ENCODE peak calls at places on chromosomes 2 and 18, in nine cellular contexts. U is colonic mucosa, T is IMR-90, W is dorsolateral prefrontal cortex, N is skeletal muscle cell, E is psoas muscle, C is NT2/D1, V is endodermal cell, K is GM23338. S is an unnamed sample.
A peak's percentile ranks its signal among the peaks of the same experiment; 100 is the strongest.

GRCh38 chr2:43408784-43409160 is 182.4 kb upstream of the ZFP36L2 start:
- DNase-seq in C (no peak), U (no peak), W (no peak), T (no peak), K (no peak), N (no peak), V (no peak), E (no peak), S (no peak)

GRCh38 chr2:65922794-65923193 is 490.4 kb upstream of the SPRED2 start:
- DNase-seq in E (no peak), N (no peak), V (no peak), C (no peak), K (no peak), T (no peak), W (no peak), U (peak; percentile 47), S (no peak)

GRCh38 chr18:34990571-34990970 is 50.6 kb upstream of the MAPRE2 start:
- DNase-seq in N (no peak), W (no peak), K (no peak), U (no peak), E (peak; percentile 60), V (no peak), C (no peak), T (peak; percentile 11), S (peak; percentile 44)

GRCh38 chr2:17643031-17643615 is 102.6 kb downstream of the VSNL1 start:
- DNase-seq in C (peak; percentile 27), W (no peak), V (no peak), U (no peak), K (no peak), E (no peak), T (peak; percentile 98), N (peak; percentile 87), S (peak; percentile 94)

GRCh38 chr2:236642125-236642524 is 72.5 kb downstream of the ACKR3 start:
- DNase-seq in E (no peak), C (no peak), W (no peak), V (no peak), U (no peak), K (no peak), T (no peak), N (no peak), S (no peak)

GRCh38 chr18:25005602-25006375 is 346.2 kb downstream of the ZNF521 start:
- DNase-seq in N (peak; percentile 32), V (no peak), C (no peak), K (no peak), W (no peak), E (no peak), T (peak; percentile 49), U (no peak), S (peak; percentile 29)

GRCh38 chr2:1736045-1736444 is 8.3 kb downstream of the PXDN start:
- DNase-seq in V (peak; percentile 22), E (no peak), C (no peak), T (peak; percentile 39), W (no peak), K (no peak), N (peak; percentile 31), U (no peak), S (peak; percentile 94)

GRCh38 chr2:8142456-8142855 is 539.4 kb upstream of the ID2 start:
- DNase-seq in E (no peak), C (no peak), T (no peak), K (no peak), N (no peak), U (no peak), V (no peak), W (no peak), S (no peak)

GRCh38 chr2:218006741-218007140 is 3.9 kb upstream of the TNS1 start:
- DNase-seq in C (no peak), E (no peak), U (no peak), T (peak; percentile 94), V (no peak), N (peak; percentile 75), W (no peak), K (no peak), S (peak; percentile 92)

GRCh38 chr2:12965540-12966269 is 249.0 kb downstream of the TRIB2 start:
- DNase-seq in N (peak; percentile 41), K (no peak), E (no peak), C (no peak), T (peak; percentile 83), U (no peak), W (no peak), V (no peak), S (peak; percentile 47)

GRCh38 chr2:229342376-229342775 is 71.3 kb upstream of the PID1 start:
- DNase-seq in T (no peak), W (no peak), K (peak; percentile 86), C (peak; percentile 46), N (no peak), V (peak; percentile 94), E (peak; percentile 62), U (peak; percentile 39), S (peak; percentile 36)

GRCh38 chr18:48300463-48300961 is 108.7 kb downstream of the ZBTB7C start:
- DNase-seq in E (no peak), T (no peak), U (peak; percentile 65), N (no peak), K (peak; percentile 78), W (no peak), V (peak; percentile 85), C (peak; percentile 40), S (peak; percentile 15)

GRCh38 chr2:234203135-234203984 is 152.9 kb downstream of the SPP2 start:
- DNase-seq in K (no peak), U (no peak), V (no peak), C (no peak), T (peak; percentile 96), W (no peak), E (no peak), N (peak; percentile 80), S (peak; percentile 92)

GRCh38 chr2:234204480-234204879 is 154.0 kb downstream of the SPP2 start:
- DNase-seq in E (no peak), V (no peak), C (no peak), K (no peak), W (no peak), N (no peak), U (no peak), T (peak; percentile 49), S (no peak)

GRCh38 chr2:234206738-234207137 is 156.2 kb downstream of the SPP2 start:
- DNase-seq in N (no peak), V (no peak), C (no peak), W (no peak), U (no peak), K (no peak), E (no peak), T (no peak), S (no peak)

GRCh38 chr2:234198976-234199375 is 148.5 kb downstream of the SPP2 start:
- DNase-seq in K (no peak), T (peak; percentile 22), V (no peak), E (no peak), C (no peak), W (no peak), N (no peak), U (no peak), S (no peak)

DNA sequence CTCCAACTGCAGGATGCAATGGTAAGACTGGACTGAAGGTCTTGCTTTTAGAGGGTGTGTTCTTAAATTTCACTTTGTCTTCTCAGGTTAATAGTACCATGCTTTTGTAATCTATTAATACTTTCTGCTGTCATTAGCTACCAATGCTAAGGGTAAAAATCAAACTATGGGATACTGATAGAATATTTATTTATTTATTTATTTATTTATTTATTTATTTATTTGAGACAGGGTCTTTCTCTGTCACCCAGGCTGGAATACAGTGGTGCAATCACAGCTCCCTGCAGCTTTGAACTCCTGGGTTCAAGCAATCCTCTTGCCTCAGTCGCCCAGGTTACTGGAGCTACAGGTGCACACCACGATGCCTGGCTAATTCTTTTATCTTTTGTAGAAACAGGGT is 152.1 kb downstream of the SPP2 start:
- DNase-seq in E (no peak), K (no peak), U (no peak), V (no peak), W (no peak), C (no peak), N (no peak), T (no peak), S (no peak)
- H3K4me3 ChIP-seq in E (no peak overlapping the region), K (no peak overlapping the region), U (no peak overlapping the region), V (no peak overlapping the region), W (no peak overlapping the region), C (no peak overlapping the region), N (no peak overlapping the region), T (no peak overlapping the region), S (no peak overlapping the region)

GRCh38 chr2:27320958-27321543 is 1.8 kb downstream of the MPV17 start:
- DNase-seq in W (no peak), V (peak; percentile 89), K (peak; percentile 78), C (no peak), T (peak; percentile 99), E (peak; percentile 96), U (peak; percentile 50), N (peak; percentile 99), S (peak; percentile 97)
- H3K4me3 ChIP-seq in W (no peak overlapping the region), V (no peak overlapping the region), K (no peak overlapping the region), C (no peak overlapping the region), T (peak overlapping the region; percentile 3), E (peak overlapping the region; percentile 84), U (no peak overlapping the region), N (peak overlapping the region; percentile 13), S (no peak overlapping the region)

GRCh38 chr18:36114738-36115137 is 14.4 kb downstream of the SLC39A6 start:
- DNase-seq in K (no peak), U (no peak), W (no peak), C (no peak), T (no peak), V (no peak), N (no peak), E (no peak), S (no peak)

GRCh38 chr18:36112302-36112701 is 16.8 kb downstream of the SLC39A6 start:
- DNase-seq in T (no peak), C (no peak), W (no peak), N (no peak), E (no peak), U (no peak), K (no peak), V (no peak), S (no peak)

GRCh38 chr18:36109737-36110136 is 19.4 kb downstream of the SLC39A6 start:
- DNase-seq in U (no peak), C (no peak), T (no peak), W (no peak), V (no peak), E (no peak), K (no peak), N (no peak), S (no peak)

GRCh38 chr18:36108601-36109000 is 20.5 kb downstream of the SLC39A6 start:
- DNase-seq in E (no peak), C (no peak), U (no peak), V (no peak), W (no peak), T (no peak), K (no peak), N (no peak), S (no peak)

DNA sequence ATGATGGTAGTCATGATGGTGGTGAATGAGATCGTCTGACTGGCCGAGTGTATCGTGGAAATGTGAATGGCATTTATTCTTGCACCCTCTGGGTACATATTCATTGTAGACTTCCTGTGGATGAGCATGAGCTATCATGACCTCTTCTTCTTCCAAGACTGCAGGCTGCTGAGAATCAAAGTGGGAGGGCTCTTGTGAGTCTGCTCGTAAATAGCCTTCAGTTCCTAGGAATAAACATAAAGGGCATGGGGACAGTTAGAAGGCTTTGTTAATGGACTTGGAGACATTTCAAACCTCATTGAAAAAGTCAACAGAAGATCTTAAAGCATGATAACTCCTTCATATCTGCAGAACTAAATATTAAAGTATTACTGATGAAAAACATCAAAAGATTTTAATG is 14.9 kb downstream of the SLC39A6 start:
- DNase-seq in K (no peak), E (no peak), T (no peak), C (no peak), W (no peak), N (no peak), U (no peak), V (no peak), S (peak; percentile 53)
- H3K4me3 ChIP-seq in K (no peak overlapping the region), E (no peak overlapping the region), T (no peak overlapping the region), C (no peak overlapping the region), W (no peak overlapping the region), N (no peak overlapping the region), U (no peak overlapping the region), V (no peak overlapping the region), S (no peak overlapping the region)

GRCh38 chr2:213015387-213016165 is 135.8 kb downstream of the IKZF2 start:
- DNase-seq in U (no peak), V (no peak), N (no peak), K (no peak), E (no peak), T (no peak), C (no peak), W (no peak), S (no peak)
- H3K4me3 ChIP-seq in U (no peak overlapping the region), V (no peak overlapping the region), N (no peak overlapping the region), K (no peak overlapping the region), E (no peak overlapping the region), T (no peak overlapping the region), C (no peak overlapping the region), W (no peak overlapping the region), S (no peak overlapping the region)